ENCODE peak calls at places on chromosomes 7 and 10, in five cellular contexts. V is sigmoid colon, Y is NCI-H446 treated with DMSO at 0.1 percent for 48 hours, T is fibroblast of mammary gland, M is COR-L47. W is an unnamed sample.
A peak's percentile ranks its signal among the peaks of the same experiment; 100 is the strongest.

GRCh38 chr10:67607472-67607871 is 88.5 kb downstream of the CTNNA3 start:
- DNase-seq in V (no peak), Y (no peak), T (peak; percentile 20), M (no peak), W (no peak)

GRCh38 chr10:68955414-68955785 is 570 bp upstream of the DDX21 start:
- DNase-seq in V (no peak), Y (no peak), T (no peak), M (peak; percentile 3), W (peak; percentile 67)

GRCh38 chr7:55553087-55553345 is 19.3 kb downstream of the VOPP1 start:
- DNase-seq in V (no peak), Y (no peak), T (no peak), M (no peak), W (no peak)

GRCh38 chr10:44981172-44982113 is 2.8 kb upstream of the DEPP1 start:
- DNase-seq in V (peak; percentile 83), Y (no peak), T (peak; percentile 89), M (no peak), W (no peak)

GRCh38 chr7:156056548-156056947 is 244.3 kb upstream of the SHH start:
- DNase-seq in V (peak; percentile 35), Y (no peak), T (no peak), M (no peak), W (no peak)

GRCh38 chr7:23907012-23907411 is 197.0 kb downstream of the STK31 start:
- DNase-seq in V (no peak), Y (no peak), T (no peak), M (no peak), W (no peak)

GRCh38 chr10:88528791-88529190 is 54.3 kb downstream of the RNLS start:
- DNase-seq in V (no peak), Y (no peak), T (no peak), M (no peak), W (no peak)

GRCh38 chr7:229184-229964 is 37.0 kb downstream of the FAM20C start:
- DNase-seq in V (peak; percentile 96), Y (no peak), T (peak; percentile 96), M (no peak), W (no peak)

GRCh38 chr10:33163941-33164824 is 170.3 kb downstream of the NRP1 start:
- DNase-seq in V (no peak), Y (no peak), T (no peak), M (no peak), W (no peak)

GRCh38 chr7:65796205-65796604 is 76.7 kb upstream of the VKORC1L1 start:
- DNase-seq in V (no peak), Y (no peak), T (no peak), M (no peak), W (no peak)

GRCh38 chr7:112882506-112882905 is 92.3 kb upstream of the TMEM168 start:
- DNase-seq in V (no peak), Y (no peak), T (no peak), M (no peak), W (no peak)

GRCh38 chr10:70169661-70170364 is 501 bp downstream of the SAR1A start:
- DNase-seq in V (no peak), Y (no peak), T (no peak), M (no peak), W (no peak)

GRCh38 chr7:21099432-21099831 is 312.7 kb upstream of the SP8 start:
- DNase-seq in V (no peak), Y (no peak), T (no peak), M (no peak), W (no peak)

GRCh38 chr7:46942574-46942973 is 639.3 kb downstream of the TNS3 start:
- DNase-seq in V (no peak), Y (no peak), T (no peak), M (no peak), W (no peak)

GRCh38 chr7:70098905-70099672 is 500.8 kb downstream of the AUTS2 start:
- DNase-seq in V (no peak), Y (no peak), T (peak; percentile 25), M (peak; percentile 6), W (peak; percentile 13)

GRCh38 chr10:37474645-37475044 is 349.2 kb downstream of the ANKRD30A start:
- DNase-seq in V (no peak), Y (no peak), T (no peak), M (no peak), W (no peak)

GRCh38 chr10:131616040-131616439 is 284.8 kb upstream of the PPP2R2D start:
- DNase-seq in V (no peak), Y (no peak), T (no peak), M (no peak), W (no peak)

GRCh38 chr10:122532601-122533266 is 27.8 kb upstream of the DMBT1 start:
- DNase-seq in V (no peak), Y (no peak), T (no peak), M (no peak), W (no peak)

W was measured in NCI-H2227 treated with DMSO at 0.1 percent for 48 hours.